ENCODE peak calls at places on chromosomes 1 and 21, in four cellular contexts. L is HFF-Myc; U is CD8-positive, alpha-beta T cell; G is A549. R is an unnamed sample.

GRCh38 chr1:31581821-31582810 is 5.8 kb downstream of the TINAGL1 start:
- DNase-seq in U (no peak), L (no peak), G (no peak), R (no peak)

GRCh38 chr1:195562074-195562473 is 1046.2 kb downstream of the KCNT2 start:
- DNase-seq in U (no peak), L (no peak), G (no peak), R (no peak)

GRCh38 chr1:159786966-159787365 is 6.2 kb downstream of the DUSP23 start:
- DNase-seq in L (no peak), U (no peak), G (no peak), R (no peak)

GRCh38 chr1:24289937-24290595 is 29.1 kb upstream of the GRHL3 start:
- DNase-seq in U (no peak), G (peak), L (peak), R (peak)

GRCh38 chr1:59705849-59706599 is 108.7 kb upstream of the HOOK1 start:
- DNase-seq in G (no peak), L (no peak), U (no peak), R (peak)

GRCh38 chr1:65075123-65075976 is 72.7 kb upstream of the AK4 start:
- DNase-seq in G (peak), U (peak), L (peak), R (peak)

GRCh38 chr21:36395353-36396111 is 10.3 kb downstream of the CHAF1B start:
- DNase-seq in U (no peak), G (no peak), L (no peak), R (no peak)

GRCh38 chr1:109910963-109911798 is 532 bp downstream of the CSF1 start:
- DNase-seq in G (no peak), L (no peak), U (no peak), R (no peak)

GRCh38 chr1:88867743-88868521 is 23.4 kb downstream of the GTF2B start:
- DNase-seq in L (no peak), G (no peak), U (no peak), R (peak)

DNA sequence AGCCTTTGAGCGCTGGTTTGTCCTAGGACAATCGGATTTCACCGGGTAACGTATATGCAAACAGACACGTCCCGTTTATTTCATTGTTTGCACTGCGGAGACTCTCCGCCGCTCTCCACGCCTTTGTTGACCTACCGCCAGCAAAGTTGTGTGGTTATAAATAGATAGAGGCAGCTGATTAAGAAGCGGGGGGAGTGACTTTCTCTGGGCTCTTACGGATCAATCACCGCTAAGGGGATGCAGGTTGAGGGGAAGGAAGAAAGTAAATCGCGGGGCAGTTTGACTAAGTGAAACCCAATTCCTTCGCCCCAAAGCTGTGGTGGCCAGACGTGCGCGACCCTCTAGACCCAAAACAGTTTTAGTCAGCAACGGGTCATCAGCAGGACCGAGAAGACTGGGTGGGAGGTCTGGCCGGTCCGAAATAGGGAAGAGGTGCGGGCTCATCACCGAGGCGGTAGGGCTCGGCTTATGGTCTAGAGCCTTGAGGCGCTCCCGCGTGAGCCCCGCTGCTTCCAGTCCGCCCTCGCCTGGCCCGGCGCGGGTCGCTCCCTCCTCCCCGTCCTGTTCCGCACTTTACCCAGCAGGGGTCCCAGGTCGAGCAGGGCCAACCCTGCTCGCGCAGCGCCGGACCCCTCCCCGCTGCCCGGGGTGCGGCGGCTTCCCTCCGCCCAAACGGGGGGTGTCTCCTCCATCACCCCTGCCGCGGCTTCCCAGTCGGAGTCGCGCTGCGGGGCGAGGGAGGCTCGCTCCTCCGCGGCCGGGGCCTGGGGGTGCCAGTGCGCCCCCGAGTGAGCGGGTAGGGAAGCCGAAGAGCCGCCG is 120.8 kb upstream of the RRP15 start:
- DNase-seq in U (no peak), G (peak), L (no peak), R (peak)
- TF ChIP-seq CTCF in U (no peak), G (no peak), L (no peak), R (no peak)

DNA sequence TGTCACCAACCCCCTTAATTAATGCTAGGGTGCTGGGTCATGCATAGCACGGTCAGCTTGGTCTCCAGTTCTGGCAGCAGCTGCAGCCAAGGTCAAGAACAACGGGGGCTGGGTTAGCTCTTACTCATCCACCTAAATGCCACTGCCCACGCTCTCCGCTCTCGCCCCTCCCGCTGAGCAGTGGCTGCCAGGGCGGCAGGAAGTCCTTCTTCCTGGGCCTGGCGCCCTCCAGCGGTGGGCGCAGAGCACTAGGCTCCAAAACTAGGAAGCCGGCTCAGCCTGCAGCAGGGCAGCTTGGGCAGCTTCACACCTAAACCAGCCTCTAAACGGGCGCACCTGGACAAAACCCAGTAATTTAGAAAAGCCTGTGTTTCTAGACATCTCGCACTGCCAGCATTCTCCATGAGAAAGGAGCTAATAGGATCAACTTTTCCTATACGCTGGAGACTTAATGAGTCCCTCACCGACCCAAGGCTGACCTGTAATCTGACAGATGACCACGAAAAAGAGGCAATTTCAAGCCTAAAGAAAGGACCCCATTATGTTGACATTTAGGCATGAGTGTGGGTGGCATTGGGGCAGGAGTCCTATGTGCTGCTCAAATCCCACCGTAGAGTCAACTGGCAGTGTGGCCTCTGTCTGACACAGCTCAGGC is 78.4 kb upstream of the LRRN2 start:
- DNase-seq in G (peak), U (peak), L (peak), R (peak)
- H3K4me3 ChIP-seq in G (no peak), U (no peak), L (no peak), R (no peak)

DNA sequence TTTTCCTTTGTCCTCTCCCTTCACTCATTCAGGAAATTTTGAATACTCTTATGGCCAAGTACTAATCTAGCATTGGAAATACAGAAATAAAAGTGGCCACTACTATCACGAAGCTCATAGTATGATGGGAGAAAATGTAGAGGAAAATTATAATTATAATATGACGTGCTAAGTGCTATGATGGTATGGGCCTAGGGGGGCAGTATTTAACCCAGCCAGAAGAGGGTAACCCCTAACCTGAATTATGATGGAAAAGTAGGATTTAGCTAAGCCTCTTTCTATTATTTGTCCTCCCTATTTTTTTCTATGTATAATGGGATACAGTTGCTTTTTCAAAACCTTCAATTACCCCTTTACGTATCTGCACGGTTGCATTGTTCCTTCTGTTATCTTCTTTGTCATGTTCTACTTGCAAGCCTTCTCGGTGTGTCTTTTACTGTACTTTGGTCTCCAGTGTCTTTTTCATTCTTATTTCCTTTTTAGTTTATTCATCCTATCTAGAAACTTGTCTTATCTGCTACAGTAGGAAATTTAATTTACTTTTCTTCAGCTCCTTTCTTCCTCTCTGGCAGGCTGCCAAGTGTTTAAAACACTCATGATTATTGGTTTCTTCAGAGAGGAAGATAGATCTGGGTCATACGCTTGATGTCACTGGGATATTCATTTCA is 88.8 kb upstream of the GPR52 start:
- DNase-seq in G (no peak), U (no peak), L (no peak), R (peak)
- TF ChIP-seq CTCF in G (no peak), U (no peak), L (no peak), R (no peak)

GRCh38 chr21:34553199-34553952 is 41.4 kb upstream of the KCNE1 start:
- DNase-seq in G (no peak), U (no peak), L (peak), R (peak)
- H3K4me3 ChIP-seq in G (no peak), U (no peak), L (peak), R (peak)

GRCh38 chr1:101438359-101438758 is 201.5 kb downstream of the S1PR1 start:
- DNase-seq in G (no peak), U (no peak), L (no peak), R (peak)
- TF ChIP-seq CTCF in G (no peak), U (no peak), L (peak), R (peak)

GRCh38 chr1:43931711-43932660 is 1.6 kb upstream of the ARTN start:
- DNase-seq in U (no peak), L (no peak), G (no peak), R (no peak)
- H3K4me3 ChIP-seq in U (no peak), L (no peak), G (no peak), R (no peak)

GRCh38 chr1:119648620-119649004 is 546 bp upstream of the ZNF697 start:
- DNase-seq in G (no peak), L (no peak), U (no peak), R (no peak)

GRCh38 chr1:119651133-119651532 is 3.1 kb upstream of the ZNF697 start:
- DNase-seq in L (no peak), G (no peak), U (no peak), R (no peak)

GRCh38 chr1:119647228-119647733 is 785 bp downstream of the ZNF697 start:
- DNase-seq in G (no peak), L (no peak), U (no peak), R (no peak)

GRCh38 chr1:119646521-119647227 is 1.4 kb downstream of the ZNF697 start:
- DNase-seq in G (no peak), U (no peak), L (no peak), R (peak)

GRCh38 chr1:119647734-119648619 is at the start of gene ZNF697:
- DNase-seq in U (peak), G (peak), L (peak), R (peak)
- TF ChIP-seq CTCF in U (no peak), G (no peak), L (peak), R (peak)

GRCh38 chr21:18547347-18547746 is 143.8 kb upstream of the TMPRSS15 start:
- DNase-seq in U (no peak), L (no peak), G (no peak), R (no peak)

GRCh38 chr21:18548249-18548648 is 144.7 kb upstream of the TMPRSS15 start:
- DNase-seq in L (no peak), U (no peak), G (no peak), R (no peak)

GRCh38 chr21:18549214-18549905 is 145.8 kb upstream of the TMPRSS15 start:
- DNase-seq in L (no peak), G (no peak), U (no peak), R (peak)

GRCh38 chr21:18553786-18554185 is 150.2 kb upstream of the TMPRSS15 start:
- DNase-seq in U (no peak), L (no peak), G (no peak), R (no peak)

DNA sequence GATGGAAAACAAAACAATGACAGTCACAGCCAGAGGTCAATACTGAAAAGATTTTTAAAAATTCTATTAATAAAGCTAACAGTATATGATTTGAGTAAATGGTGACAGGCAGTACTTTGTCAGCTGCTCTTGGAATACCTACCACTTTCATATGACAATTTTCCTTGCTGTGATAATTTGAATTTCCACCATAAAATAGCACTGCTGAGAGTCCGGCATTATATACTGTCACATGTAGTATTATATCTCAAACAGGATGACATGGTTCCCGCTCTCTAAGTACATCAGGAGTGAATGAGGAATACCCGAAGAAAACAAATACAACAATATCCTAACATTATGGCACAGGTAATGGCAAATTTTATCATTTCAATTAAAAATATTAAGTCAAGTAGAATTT is 146.8 kb upstream of the TMPRSS15 start:
- DNase-seq in L (no peak), U (no peak), G (no peak), R (no peak)
- H3K4me3 ChIP-seq in L (no peak), U (no peak), G (no peak), R (no peak)